ENCODE peak calls at places on chromosomes 2 and 18, in five cellular contexts. One of them, this sample, is unnamed.

GRCh38 chr2:176814740-176815367 is 397.7 kb upstream of the HNRNPA3 start:
- DNase-seq in A549: peak; percentile 37
- DNase-seq in K562: peak; percentile 39
- DNase-seq in IMR-90: peak; percentile 26
- DNase-seq in HepG2: peak; percentile 10
- DNase-seq in this sample: peak; percentile 8

GRCh38 chr18:79890638-79891037 is 60.8 kb downstream of the SLC66A2 start:
- DNase-seq in A549: no peak
- DNase-seq in K562: no peak
- DNase-seq in IMR-90: no peak
- DNase-seq in HepG2: no peak
- DNase-seq in this sample: no peak

GRCh38 chr18:12324991-12325725 is 17.1 kb downstream of the TUBB6 start:
- DNase-seq in A549: no peak
- DNase-seq in K562: no peak
- DNase-seq in IMR-90: no peak
- DNase-seq in HepG2: no peak
- DNase-seq in this sample: no peak

GRCh38 chr2:199455186-199455532 is 2.6 kb downstream of the SATB2 start:
- DNase-seq in A549: no peak
- DNase-seq in K562: no peak
- DNase-seq in IMR-90: no peak
- DNase-seq in HepG2: no peak
- DNase-seq in this sample: no peak

GRCh38 chr2:158060862-158061435 is 40.7 kb upstream of the UPP2 start:
- DNase-seq in A549: no peak
- DNase-seq in K562: no peak
- DNase-seq in IMR-90: peak; percentile 13
- DNase-seq in HepG2: no peak
- DNase-seq in this sample: no peak

GRCh38 chr2:37786854-37787253 is 115.4 kb upstream of the CDC42EP3 start:
- DNase-seq in A549: peak; percentile 31
- DNase-seq in K562: no peak
- DNase-seq in IMR-90: no peak
- DNase-seq in HepG2: peak; percentile 70
- DNase-seq in this sample: no peak

GRCh38 chr2:203936535-203936934 is at the start of gene ICOS:
- DNase-seq in A549: no peak
- DNase-seq in K562: no peak
- DNase-seq in IMR-90: no peak
- DNase-seq in HepG2: no peak
- DNase-seq in this sample: no peak

GRCh38 chr2:167332358-167332757 is 444.1 kb downstream of the XIRP2 start:
- DNase-seq in A549: no peak
- DNase-seq in K562: no peak
- DNase-seq in IMR-90: no peak
- DNase-seq in HepG2: no peak
- DNase-seq in this sample: no peak

GRCh38 chr18:21110667-21111350 is 804 bp downstream of the ROCK1 start:
- DNase-seq in A549: peak; percentile 19
- DNase-seq in K562: peak; percentile 13
- DNase-seq in IMR-90: peak; percentile 46
- DNase-seq in HepG2: no peak
- DNase-seq in this sample: no peak

GRCh38 chr18:79771446-79772107 is 26.2 kb upstream of the KCNG2 start:
- DNase-seq in A549: no peak
- DNase-seq in K562: no peak
- DNase-seq in IMR-90: no peak
- DNase-seq in HepG2: no peak
- DNase-seq in this sample: no peak

GRCh38 chr2:126657636-126658315 is 1.8 kb downstream of the GYPC start:
- DNase-seq in A549: peak; percentile 5
- DNase-seq in K562: peak; percentile 85
- DNase-seq in IMR-90: peak; percentile 99
- DNase-seq in HepG2: no peak
- DNase-seq in this sample: peak; percentile 61

GRCh38 chr2:16005819-16006536 is 65.6 kb downstream of the MYCN start:
- DNase-seq in A549: peak; percentile 39
- DNase-seq in K562: no peak
- DNase-seq in IMR-90: no peak
- DNase-seq in HepG2: peak; percentile 73
- DNase-seq in this sample: no peak

GRCh38 chr2:64201086-64201627 is 56.9 kb upstream of the PELI1 start:
- DNase-seq in A549: no peak
- DNase-seq in K562: no peak
- DNase-seq in IMR-90: no peak
- DNase-seq in HepG2: no peak
- DNase-seq in this sample: no peak

GRCh38 chr2:65974067-65974723 is 460.7 kb upstream of the MEIS1 start:
- DNase-seq in A549: peak; percentile 8
- DNase-seq in K562: peak; percentile 9
- DNase-seq in IMR-90: no peak
- DNase-seq in HepG2: no peak
- DNase-seq in this sample: no peak

GRCh38 chr18:31447530-31448191 is at the start of gene DSG3:
- DNase-seq in A549: no peak
- DNase-seq in K562: no peak
- DNase-seq in IMR-90: no peak
- DNase-seq in HepG2: no peak
- DNase-seq in this sample: no peak

GRCh38 chr2:239290618-239291504 is 110.0 kb downstream of the HDAC4 start:
- DNase-seq in A549: no peak
- DNase-seq in K562: no peak
- DNase-seq in IMR-90: no peak
- DNase-seq in HepG2: no peak
- DNase-seq in this sample: no peak

GRCh38 chr18:36411745-36412168 is 114.2 kb downstream of the FHOD3 start:
- DNase-seq in A549: peak; percentile 42
- DNase-seq in K562: peak; percentile 48
- DNase-seq in IMR-90: peak; percentile 19
- DNase-seq in HepG2: peak; percentile 21
- DNase-seq in this sample: no peak
- TF ChIP-seq SMC3 in A549: peak; percentile 11
- TF ChIP-seq SMC3 in K562: peak; percentile 30
- TF ChIP-seq SMC3 in IMR-90: peak; percentile 31
- TF ChIP-seq SMC3 in HepG2: no peak
- TF ChIP-seq SMC3 in this sample: peak; percentile 35

GRCh38 chr2:102159295-102159694 is 16.7 kb downstream of the IL1R1 start:
- DNase-seq in A549: no peak
- DNase-seq in K562: no peak
- DNase-seq in IMR-90: no peak
- DNase-seq in HepG2: peak; percentile 34
- DNase-seq in this sample: no peak
- TF ChIP-seq SMC3 in A549: no peak
- TF ChIP-seq SMC3 in K562: no peak
- TF ChIP-seq SMC3 in IMR-90: no peak
- TF ChIP-seq SMC3 in HepG2: peak; percentile 24
- TF ChIP-seq SMC3 in this sample: no peak

GRCh38 chr2:38959938-38960608 is 70.4 kb downstream of the ARHGEF33 start:
- DNase-seq in A549: no peak
- DNase-seq in K562: no peak
- DNase-seq in IMR-90: peak; percentile 85
- DNase-seq in HepG2: no peak
- DNase-seq in this sample: no peak
- TF ChIP-seq SMC3 in A549: no peak
- TF ChIP-seq SMC3 in K562: no peak
- TF ChIP-seq SMC3 in IMR-90: no peak
- TF ChIP-seq SMC3 in HepG2: no peak
- TF ChIP-seq SMC3 in this sample: no peak

GRCh38 chr18:63148449-63149199 is 170.9 kb downstream of the BCL2 start:
- DNase-seq in A549: no peak
- DNase-seq in K562: no peak
- DNase-seq in IMR-90: peak; percentile 14
- DNase-seq in HepG2: no peak
- DNase-seq in this sample: no peak
- TF ChIP-seq SMC3 in A549: no peak
- TF ChIP-seq SMC3 in K562: no peak
- TF ChIP-seq SMC3 in IMR-90: no peak
- TF ChIP-seq SMC3 in HepG2: no peak
- TF ChIP-seq SMC3 in this sample: no peak

GRCh38 chr2:117858336-117858735 is 43.8 kb downstream of the DDX18 start:
- DNase-seq in A549: no peak
- DNase-seq in K562: no peak
- DNase-seq in IMR-90: no peak
- DNase-seq in HepG2: no peak
- DNase-seq in this sample: no peak
- TF ChIP-seq SMC3 in A549: no peak
- TF ChIP-seq SMC3 in K562: no peak
- TF ChIP-seq SMC3 in IMR-90: no peak
- TF ChIP-seq SMC3 in HepG2: no peak
- TF ChIP-seq SMC3 in this sample: no peak

GRCh38 chr2:175203621-175204496 is 22.3 kb upstream of the ATP5MC3 start:
- DNase-seq in A549: peak; percentile 67
- DNase-seq in K562: peak; percentile 36
- DNase-seq in IMR-90: peak; percentile 47
- DNase-seq in HepG2: peak; percentile 50
- DNase-seq in this sample: no peak
- TF ChIP-seq SMC3 in A549: peak; percentile 63
- TF ChIP-seq SMC3 in K562: peak; percentile 48
- TF ChIP-seq SMC3 in IMR-90: peak; percentile 33
- TF ChIP-seq SMC3 in HepG2: peak; percentile 73
- TF ChIP-seq SMC3 in this sample: peak; percentile 42